ENCODE peak calls at places on chromosomes 12 and 14, in seven cellular contexts. F, V, I, U, N, A and P are unnamed samples.

GRCh38 chr12:42779186-42779859 is 189.8 kb upstream of the PRICKLE1 start:
- DNase-seq in F (peak; percentile 55), V (no peak), I (no peak), U (no peak), N (no peak), A (no peak), P (no peak)

GRCh38 chr12:75854681-75855309 is 176.8 kb downstream of the PHLDA1 start:
- DNase-seq in F (peak; percentile 69), V (no peak), I (no peak), U (no peak), N (no peak), A (no peak), P (no peak)

GRCh38 chr14:101228949-101229541 is 325.5 kb upstream of the RTL1 start:
- DNase-seq in F (no peak), V (no peak), I (no peak), U (no peak), N (no peak), A (no peak), P (no peak)

GRCh38 chr12:34395056-34396005 is 373.0 kb downstream of the ALG10 start:
- DNase-seq in F (no peak), V (peak; percentile 2), I (peak; percentile 9), U (peak; percentile 4), N (no peak), A (peak; percentile 6), P (peak; percentile 6)

GRCh38 chr12:5043589-5044419 is at the start of gene KCNA5:
- DNase-seq in F (no peak), V (peak; percentile 40), I (peak; percentile 44), U (no peak), N (no peak), A (no peak), P (no peak)

GRCh38 chr12:66600805-66601392 is 78.0 kb downstream of the GRIP1 start:
- DNase-seq in F (no peak), V (no peak), I (no peak), U (no peak), N (no peak), A (no peak), P (no peak)

GRCh38 chr12:359091-359490 is 30.0 kb downstream of the KDM5A start:
- DNase-seq in F (no peak), V (no peak), I (no peak), U (no peak), N (no peak), A (no peak), P (no peak)

GRCh38 chr12:68611094-68611818 is 557 bp downstream of the RAP1B start:
- DNase-seq in F (peak; percentile 29), V (peak; percentile 63), I (peak; percentile 26), U (peak; percentile 48), N (peak; percentile 75), A (no peak), P (peak; percentile 50)

GRCh38 chr12:16474801-16475200 is 127.4 kb downstream of the MGST1 start:
- DNase-seq in F (no peak), V (no peak), I (no peak), U (no peak), N (no peak), A (no peak), P (no peak)

GRCh38 chr14:77407158-77407557 is 16.2 kb downstream of the NOXRED1 start:
- DNase-seq in F (no peak), V (no peak), I (no peak), U (no peak), N (no peak), A (no peak), P (no peak)

GRCh38 chr14:104677506-104678332 is 11.7 kb upstream of the INF2 start:
- DNase-seq in F (peak; percentile 80), V (peak; percentile 82), I (peak; percentile 55), U (peak; percentile 84), N (peak; percentile 57), A (no peak), P (peak; percentile 83)

GRCh38 chr12:63805704-63806672 is 26.3 kb downstream of the RXYLT1 start:
- DNase-seq in F (no peak), V (no peak), I (no peak), U (no peak), N (no peak), A (no peak), P (no peak)

GRCh38 chr14:22485178-22485577 is 103.8 kb downstream of the DAD1 start:
- DNase-seq in F (no peak), V (no peak), I (no peak), U (no peak), N (no peak), A (no peak), P (no peak)

GRCh38 chr12:81439344-81439743 is 319.8 kb downstream of the PPFIA2 start:
- DNase-seq in F (no peak), V (no peak), I (no peak), U (no peak), N (no peak), A (no peak), P (no peak)

GRCh38 chr12:613996-614726 is 49.1 kb downstream of the NINJ2 start:
- DNase-seq in F (no peak), V (peak; percentile 29), I (no peak), U (no peak), N (peak; percentile 70), A (peak; percentile 39), P (peak; percentile 63)

GRCh38 chr12:90080616-90081015 is 372.0 kb upstream of the ATP2B1 start:
- DNase-seq in F (no peak), V (no peak), I (no peak), U (no peak), N (no peak), A (no peak), P (no peak)

GRCh38 chr14:68719634-68720384 is 73.1 kb downstream of the ZFP36L1 start:
- DNase-seq in F (no peak), V (no peak), I (no peak), U (no peak), N (no peak), A (no peak), P (no peak)

GRCh38 chr12:110744697-110745264 is 2.1 kb upstream of the PPP1CC start:
- DNase-seq in F (no peak), V (no peak), I (no peak), U (no peak), N (no peak), A (no peak), P (no peak)

GRCh38 chr12:46160981-46161690 is 107.7 kb downstream of the SLC38A1 start:
- DNase-seq in F (no peak), V (no peak), I (no peak), U (no peak), N (no peak), A (no peak), P (no peak)

GRCh38 chr12:3820122-3820521 is 53.1 kb downstream of the PARP11 start:
- DNase-seq in F (no peak), V (no peak), I (no peak), U (no peak), N (no peak), A (no peak), P (no peak)

GRCh38 chr12:105031061-105031807 is 45.1 kb downstream of the NOPCHAP1 start:
- DNase-seq in F (no peak), V (no peak), I (no peak), U (peak; percentile 7), N (peak; percentile 25), A (no peak), P (peak; percentile 18)

GRCh38 chr12:68490476-68490875 is 120.2 kb upstream of the RAP1B start:
- DNase-seq in F (no peak), V (no peak), I (no peak), U (no peak), N (no peak), A (no peak), P (no peak)

DNA sequence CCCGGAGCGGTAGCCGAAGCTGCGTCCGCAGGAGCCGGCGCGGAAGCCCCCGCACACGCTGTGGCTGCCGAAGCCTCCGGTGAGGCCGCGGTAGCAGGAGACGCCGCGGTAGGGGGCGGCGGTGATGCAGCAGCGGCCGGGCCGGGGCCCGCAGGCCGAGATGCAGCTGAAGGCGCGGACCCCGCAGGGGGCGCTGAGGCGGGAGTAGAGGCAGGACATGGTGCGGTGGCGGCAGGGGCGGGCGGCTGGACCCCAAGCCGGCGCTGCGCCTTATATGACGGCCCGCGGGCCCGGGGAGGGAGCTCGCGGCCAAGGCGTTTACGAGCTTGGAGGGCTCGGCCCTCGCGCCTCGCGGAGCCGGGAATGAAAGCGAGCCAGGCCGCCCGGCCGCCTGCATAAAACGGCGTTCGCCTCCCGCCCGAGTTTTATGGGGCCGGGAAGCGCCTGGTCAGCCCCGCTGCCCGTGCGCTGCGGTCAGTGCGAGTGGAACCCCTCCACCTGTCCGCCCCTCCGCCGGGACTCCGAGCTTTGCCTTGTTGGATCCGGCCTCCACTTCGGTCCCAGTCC is 16.0 kb upstream of the KRT86 start:
- DNase-seq in F (no peak), V (peak; percentile 33), I (peak; percentile 31), U (peak; percentile 36), N (no peak), A (no peak), P (no peak)
- TF ChIP-seq CTCF in F (no peak), V (no peak), I (peak; percentile 44), U (no peak), N (no peak), A (no peak), P (no peak)

GRCh38 chr12:122059203-122059960 is 19.2 kb upstream of the MLXIP start:
- DNase-seq in F (no peak), V (no peak), I (no peak), U (no peak), N (no peak), A (no peak), P (no peak)

GRCh38 chr12:122058750-122059149 is 19.8 kb upstream of the MLXIP start:
- DNase-seq in F (no peak), V (no peak), I (no peak), U (no peak), N (no peak), A (no peak), P (no peak)

GRCh38 chr12:122057007-122057735 is 21.4 kb upstream of the MLXIP start:
- DNase-seq in F (no peak), V (no peak), I (no peak), U (no peak), N (no peak), A (no peak), P (no peak)

GRCh38 chr12:122060069-122060468 is 18.5 kb upstream of the MLXIP start:
- DNase-seq in F (no peak), V (no peak), I (no peak), U (no peak), N (no peak), A (no peak), P (no peak)

GRCh38 chr12:122057769-122058168 is 20.8 kb upstream of the MLXIP start:
- DNase-seq in F (no peak), V (no peak), I (no peak), U (no peak), N (no peak), A (no peak), P (no peak)
- TF ChIP-seq CTCF in F (no peak), V (no peak), I (no peak), U (no peak), N (no peak), A (no peak), P (no peak)

DNA sequence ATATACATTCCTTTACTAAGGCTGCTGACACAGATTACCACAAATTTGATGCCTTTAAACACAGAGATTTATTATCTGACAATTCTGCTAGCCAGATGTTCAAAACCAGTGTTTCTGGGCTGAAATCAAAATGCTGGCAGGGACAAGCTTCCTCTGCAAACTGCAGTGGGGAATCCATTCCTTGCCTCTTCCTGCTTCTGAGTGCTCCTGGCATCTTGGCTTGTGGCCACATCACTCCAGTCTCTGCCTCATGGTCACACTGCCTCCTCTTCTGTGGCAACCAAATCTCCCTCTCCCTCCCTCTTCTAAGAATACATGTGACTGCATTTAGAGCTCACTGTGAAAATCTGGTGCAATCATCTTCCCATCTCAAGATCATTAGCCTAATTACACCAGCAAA is 235.7 kb downstream of the TTC8 start:
- DNase-seq in F (peak; percentile 7), V (no peak), I (no peak), U (no peak), N (no peak), A (no peak), P (no peak)
- TF ChIP-seq CTCF in F (no peak), V (no peak), I (no peak), U (no peak), N (no peak), A (no peak), P (no peak)

GRCh38 chr12:122139266-122139665 is 34.8 kb downstream of the IL31 start:
- DNase-seq in F (no peak), V (no peak), I (no peak), U (no peak), N (no peak), A (no peak), P (no peak)
- TF ChIP-seq CTCF in F (no peak), V (no peak), I (no peak), U (no peak), N (no peak), A (no peak), P (no peak)